ENCODE peak calls at places on chromosomes 16 and 17, in nine cellular contexts. Z is activated CD4-positive, alpha-beta T cell treated with anti-CD3 and anti-CD28 coated beads, Interleukin-2, amount 50 U/mL, for 4 hours; W is nephron progenitor cell; L is cerebellar nuclear complex; P is GM13976; I is ACHN; D is ovary; V is astrocyte of the cerebellum; M is T47D. B is an unnamed sample.
A peak's percentile ranks its signal among the peaks of the same experiment; 100 is the strongest.

GRCh38 chr17:65698381-65699061 is 137.1 kb upstream of the AXIN2 start:
- DNase-seq in V (peak; percentile 59), D (no peak), M (no peak), W (no peak), I (peak; percentile 84), P (no peak), Z (no peak), L (no peak), B (no peak)

GRCh38 chr16:50251375-50252081 is 14.8 kb upstream of the ADCY7 start:
- DNase-seq in Z (no peak), M (no peak), I (peak; percentile 55), D (no peak), P (no peak), L (no peak), W (no peak), V (peak; percentile 38), B (no peak)

GRCh38 chr17:74737299-74738050 is 419 bp downstream of the RAB37 start:
- DNase-seq in M (peak; percentile 51), V (no peak), P (peak; percentile 80), L (no peak), D (peak; percentile 16), W (peak; percentile 51), I (peak; percentile 46), Z (no peak), B (no peak)

GRCh38 chr17:37725021-37725585 is 19.8 kb downstream of the HNF1B start:
- DNase-seq in P (no peak), L (no peak), Z (no peak), M (no peak), I (no peak), V (no peak), W (no peak), D (no peak), B (no peak)

GRCh38 chr16:69563605-69564580 is 1.9 kb upstream of the NFAT5 start:
- DNase-seq in D (no peak), I (peak; percentile 32), Z (peak; percentile 45), L (no peak), P (peak; percentile 64), V (no peak), M (no peak), W (no peak), B (peak; percentile 23)

GRCh38 chr16:3954411-3954921 is 74.0 kb upstream of the CREBBP start:
- DNase-seq in P (no peak), I (peak; percentile 76), L (no peak), M (no peak), W (no peak), D (peak; percentile 26), V (no peak), Z (no peak), B (no peak)

GRCh38 chr16:2531371-2531695 is at the start of gene CEMP1:
- DNase-seq in P (no peak), L (no peak), W (no peak), M (no peak), V (no peak), D (no peak), Z (no peak), I (no peak), B (no peak)

GRCh38 chr17:70622382-70623260 is 453.3 kb downstream of the KCNJ2 start:
- DNase-seq in D (peak; percentile 18), L (no peak), W (peak; percentile 64), I (peak; percentile 56), M (peak; percentile 68), V (peak; percentile 36), P (peak; percentile 41), Z (no peak), B (peak; percentile 30)

GRCh38 chr16:48608452-48608851 is 1.5 kb downstream of the N4BP1 start:
- DNase-seq in Z (no peak), M (no peak), P (peak; percentile 76), I (no peak), D (no peak), V (no peak), W (no peak), L (no peak), B (peak; percentile 44)

GRCh38 chr17:39653662-39654331 is 11.4 kb upstream of the TCAP start:
- DNase-seq in D (peak; percentile 57), Z (peak; percentile 82), P (peak; percentile 94), V (no peak), L (no peak), W (peak; percentile 73), I (peak; percentile 66), M (peak; percentile 75), B (peak; percentile 49)

GRCh38 chr17:8163978-8164814 is 1.4 kb upstream of the VAMP2 start:
- DNase-seq in L (no peak), Z (peak; percentile 44), W (peak; percentile 54), V (no peak), D (peak; percentile 83), P (no peak), I (no peak), M (peak; percentile 61), B (no peak)

GRCh38 chr16:27879601-27880247 is 183.8 kb downstream of the GSG1L start:
- DNase-seq in L (no peak), P (no peak), M (no peak), Z (no peak), D (no peak), V (no peak), I (no peak), W (no peak), B (no peak)

GRCh38 chr17:8975091-8975707 is 9.7 kb upstream of the PIK3R5 start:
- DNase-seq in D (no peak), P (no peak), V (no peak), I (no peak), W (no peak), M (peak; percentile 7), Z (no peak), L (no peak), B (no peak)

GRCh38 chr17:42459256-42459982 is 741 bp downstream of the ATP6V0A1 start:
- DNase-seq in M (peak; percentile 66), L (peak; percentile 22), V (no peak), W (peak; percentile 31), I (peak; percentile 65), Z (no peak), P (no peak), D (peak; percentile 56), B (peak; percentile 63)

GRCh38 chr16:27984121-27984520 is 79.4 kb downstream of the GSG1L start:
- DNase-seq in L (no peak), I (no peak), D (no peak), W (no peak), V (no peak), P (no peak), Z (no peak), M (no peak), B (no peak)

GRCh38 chr16:88274847-88275246 is 107.9 kb upstream of the ZNF469 start:
- DNase-seq in W (no peak), M (no peak), L (no peak), D (no peak), Z (no peak), I (no peak), P (no peak), V (no peak), B (no peak)

GRCh38 chr17:57550671-57551315 is 194.3 kb downstream of the CCDC182 start:
- DNase-seq in D (no peak), V (no peak), P (no peak), M (no peak), Z (no peak), L (no peak), I (no peak), W (no peak), B (no peak)

GRCh38 chr16:80060470-80060869 is 459.9 kb upstream of the MAF start:
- DNase-seq in Z (no peak), V (no peak), D (no peak), M (no peak), P (no peak), I (no peak), L (no peak), W (no peak), B (no peak)

GRCh38 chr16:88886915-88887521 is 20.6 kb upstream of the PABPN1L start:
- DNase-seq in I (no peak), V (no peak), P (no peak), L (peak; percentile 65), W (peak; percentile 52), D (peak; percentile 49), Z (no peak), M (no peak), B (no peak)

GRCh38 chr16:85199069-85199725 is 86.9 kb upstream of the CIBAR2 start:
- DNase-seq in M (no peak), P (no peak), D (no peak), V (no peak), Z (no peak), L (no peak), I (no peak), W (no peak), B (no peak)

GRCh38 chr17:38724337-38724988 is 5.7 kb upstream of the CISD3 start:
- DNase-seq in M (no peak), D (no peak), L (no peak), W (no peak), V (no peak), Z (no peak), I (no peak), P (no peak), B (no peak)

GRCh38 chr16:58628845-58629680 is 563 bp downstream of the CNOT1 start:
- DNase-seq in I (peak; percentile 48), L (no peak), M (peak; percentile 44), V (no peak), P (peak; percentile 41), D (peak; percentile 51), W (peak; percentile 43), Z (peak; percentile 23), B (no peak)

GRCh38 chr17:7328840-7329359 is at the start of gene NEURL4:
- DNase-seq in I (peak; percentile 42), L (no peak), V (no peak), W (no peak), P (no peak), M (no peak), Z (no peak), D (no peak), B (peak; percentile 34)

GRCh38 chr16:51682905-51683304 is 531.8 kb upstream of the SALL1 start:
- DNase-seq in I (no peak), P (no peak), L (no peak), Z (no peak), D (no peak), V (no peak), M (no peak), W (no peak), B (no peak)

GRCh38 chr16:89357460-89357859 is 132.9 kb downstream of the ANKRD11 start:
- DNase-seq in P (no peak), D (peak; percentile 17), M (no peak), Z (no peak), W (no peak), V (no peak), I (no peak), L (no peak), B (no peak)

GRCh38 chr17:45231481-45232116 is 9.9 kb downstream of the FMNL1 start:
- DNase-seq in P (no peak), M (peak; percentile 46), L (no peak), Z (no peak), V (no peak), W (peak; percentile 49), D (no peak), I (peak; percentile 54), B (no peak)

GRCh38 chr16:23061669-23062068 is 87.6 kb downstream of the USP31 start:
- DNase-seq in V (no peak), P (no peak), D (no peak), L (no peak), Z (no peak), I (peak; percentile 23), W (no peak), M (no peak), B (no peak)

GRCh38 chr16:89484923-89485679 is 5.3 kb downstream of the ANKRD11 start:
- DNase-seq in D (no peak), P (peak; percentile 46), I (no peak), M (no peak), L (no peak), W (no peak), V (no peak), Z (no peak), B (no peak)

GRCh38 chr17:34542700-34543336 is 36.6 kb upstream of the TMEM132E start:
- DNase-seq in M (peak; percentile 52), L (no peak), W (peak; percentile 67), D (no peak), V (no peak), Z (peak; percentile 46), I (peak; percentile 24), P (peak; percentile 43), B (peak; percentile 14)

GRCh38 chr16:9370071-9370491 is 278.6 kb downstream of the HAPSTR1 start:
- DNase-seq in Z (no peak), P (no peak), V (no peak), W (peak; percentile 6), I (no peak), M (no peak), L (no peak), D (no peak), B (no peak)

GRCh38 chr17:34797724-34798123 is 163.5 kb downstream of the CCT6B start:
- DNase-seq in Z (no peak), V (no peak), I (peak; percentile 33), L (no peak), M (peak; percentile 65), W (peak; percentile 89), D (no peak), P (peak; percentile 50), B (peak; percentile 53)